ENCODE peak calls at places on chromosome 16, in nine cellular contexts. One of them, this sample, is unnamed.
A peak's percentile ranks its signal among the peaks of the same experiment; 100 is the strongest.

GRCh38 chr16:2064368-2064945 is 16.7 kb downstream of the TSC2 start:
- DNase-seq in T-helper 9 cell: no peak
- DNase-seq in effector CD4-positive, alpha-beta T cell: no peak
- DNase-seq in NB4: no peak
- DNase-seq in stimulated activated CD4-positive, alpha-beta T cell treated with anti-CD3 and anti-CD28 coated beads, Interleukin-2, amount 100 ng/mL, for 24 hours: no peak
- DNase-seq in H7: no peak
- DNase-seq in Right ventricle myocardium superior: no peak
- DNase-seq in activated T-cell treated with anti-CD3 and anti-CD28 coated beads, Interleukin-2, amount 50 U/mL, for 24 hours: no peak
- DNase-seq in psoas muscle: no peak
- DNase-seq in this sample: no peak

GRCh38 chr16:75244225-75244792 is 7.1 kb downstream of the BCAR1 start:
- DNase-seq in T-helper 9 cell: no peak
- DNase-seq in effector CD4-positive, alpha-beta T cell: no peak
- DNase-seq in NB4: peak; percentile 76
- DNase-seq in stimulated activated CD4-positive, alpha-beta T cell treated with anti-CD3 and anti-CD28 coated beads, Interleukin-2, amount 100 ng/mL, for 24 hours: no peak
- DNase-seq in H7: no peak
- DNase-seq in Right ventricle myocardium superior: peak; percentile 74
- DNase-seq in activated T-cell treated with anti-CD3 and anti-CD28 coated beads, Interleukin-2, amount 50 U/mL, for 24 hours: no peak
- DNase-seq in psoas muscle: no peak
- DNase-seq in this sample: no peak

GRCh38 chr16:58471209-58471975 is 28.6 kb upstream of the NDRG4 start:
- DNase-seq in T-helper 9 cell: no peak
- DNase-seq in effector CD4-positive, alpha-beta T cell: no peak
- DNase-seq in NB4: no peak
- DNase-seq in stimulated activated CD4-positive, alpha-beta T cell treated with anti-CD3 and anti-CD28 coated beads, Interleukin-2, amount 100 ng/mL, for 24 hours: no peak
- DNase-seq in H7: peak; percentile 69
- DNase-seq in Right ventricle myocardium superior: no peak
- DNase-seq in activated T-cell treated with anti-CD3 and anti-CD28 coated beads, Interleukin-2, amount 50 U/mL, for 24 hours: no peak
- DNase-seq in psoas muscle: no peak
- DNase-seq in this sample: no peak

GRCh38 chr16:74868501-74868900 is 93.9 kb upstream of the FA2H start:
- DNase-seq in T-helper 9 cell: no peak
- DNase-seq in effector CD4-positive, alpha-beta T cell: no peak
- DNase-seq in NB4: no peak
- DNase-seq in stimulated activated CD4-positive, alpha-beta T cell treated with anti-CD3 and anti-CD28 coated beads, Interleukin-2, amount 100 ng/mL, for 24 hours: no peak
- DNase-seq in H7: no peak
- DNase-seq in Right ventricle myocardium superior: no peak
- DNase-seq in activated T-cell treated with anti-CD3 and anti-CD28 coated beads, Interleukin-2, amount 50 U/mL, for 24 hours: no peak
- DNase-seq in psoas muscle: no peak
- DNase-seq in this sample: peak; percentile 60

GRCh38 chr16:71726491-71727319 is 2.2 kb upstream of the PHLPP2 start:
- DNase-seq in T-helper 9 cell: no peak
- DNase-seq in effector CD4-positive, alpha-beta T cell: no peak
- DNase-seq in NB4: peak; percentile 29
- DNase-seq in stimulated activated CD4-positive, alpha-beta T cell treated with anti-CD3 and anti-CD28 coated beads, Interleukin-2, amount 100 ng/mL, for 24 hours: no peak
- DNase-seq in H7: no peak
- DNase-seq in Right ventricle myocardium superior: no peak
- DNase-seq in activated T-cell treated with anti-CD3 and anti-CD28 coated beads, Interleukin-2, amount 50 U/mL, for 24 hours: no peak
- DNase-seq in psoas muscle: no peak
- DNase-seq in this sample: no peak

GRCh38 chr16:77132051-77132618 is 58.9 kb upstream of the MON1B start:
- DNase-seq in T-helper 9 cell: no peak
- DNase-seq in effector CD4-positive, alpha-beta T cell: no peak
- DNase-seq in NB4: no peak
- DNase-seq in stimulated activated CD4-positive, alpha-beta T cell treated with anti-CD3 and anti-CD28 coated beads, Interleukin-2, amount 100 ng/mL, for 24 hours: no peak
- DNase-seq in H7: no peak
- DNase-seq in Right ventricle myocardium superior: no peak
- DNase-seq in activated T-cell treated with anti-CD3 and anti-CD28 coated beads, Interleukin-2, amount 50 U/mL, for 24 hours: no peak
- DNase-seq in psoas muscle: no peak
- DNase-seq in this sample: no peak

GRCh38 chr16:67023689-67024088 is 5.3 kb upstream of the CBFB start:
- DNase-seq in T-helper 9 cell: no peak
- DNase-seq in effector CD4-positive, alpha-beta T cell: no peak
- DNase-seq in NB4: no peak
- DNase-seq in stimulated activated CD4-positive, alpha-beta T cell treated with anti-CD3 and anti-CD28 coated beads, Interleukin-2, amount 100 ng/mL, for 24 hours: no peak
- DNase-seq in H7: no peak
- DNase-seq in Right ventricle myocardium superior: no peak
- DNase-seq in activated T-cell treated with anti-CD3 and anti-CD28 coated beads, Interleukin-2, amount 50 U/mL, for 24 hours: no peak
- DNase-seq in psoas muscle: no peak
- DNase-seq in this sample: no peak

GRCh38 chr16:50509521-50510341 is 38.5 kb upstream of the NKD1 start:
- DNase-seq in T-helper 9 cell: peak; percentile 27
- DNase-seq in effector CD4-positive, alpha-beta T cell: peak; percentile 8
- DNase-seq in NB4: peak; percentile 47
- DNase-seq in stimulated activated CD4-positive, alpha-beta T cell treated with anti-CD3 and anti-CD28 coated beads, Interleukin-2, amount 100 ng/mL, for 24 hours: peak; percentile 58
- DNase-seq in H7: peak; percentile 80
- DNase-seq in Right ventricle myocardium superior: no peak
- DNase-seq in activated T-cell treated with anti-CD3 and anti-CD28 coated beads, Interleukin-2, amount 50 U/mL, for 24 hours: peak; percentile 55
- DNase-seq in psoas muscle: no peak
- DNase-seq in this sample: no peak

GRCh38 chr16:49365711-49366509 is 7.7 kb upstream of the C16orf78 start:
- DNase-seq in T-helper 9 cell: no peak
- DNase-seq in effector CD4-positive, alpha-beta T cell: no peak
- DNase-seq in NB4: no peak
- DNase-seq in stimulated activated CD4-positive, alpha-beta T cell treated with anti-CD3 and anti-CD28 coated beads, Interleukin-2, amount 100 ng/mL, for 24 hours: no peak
- DNase-seq in H7: no peak
- DNase-seq in Right ventricle myocardium superior: no peak
- DNase-seq in activated T-cell treated with anti-CD3 and anti-CD28 coated beads, Interleukin-2, amount 50 U/mL, for 24 hours: no peak
- DNase-seq in psoas muscle: no peak
- DNase-seq in this sample: no peak

GRCh38 chr16:66446737-66447136 is 19.6 kb downstream of the BEAN1 start:
- DNase-seq in T-helper 9 cell: no peak
- DNase-seq in effector CD4-positive, alpha-beta T cell: no peak
- DNase-seq in NB4: no peak
- DNase-seq in stimulated activated CD4-positive, alpha-beta T cell treated with anti-CD3 and anti-CD28 coated beads, Interleukin-2, amount 100 ng/mL, for 24 hours: no peak
- DNase-seq in H7: no peak
- DNase-seq in Right ventricle myocardium superior: no peak
- DNase-seq in activated T-cell treated with anti-CD3 and anti-CD28 coated beads, Interleukin-2, amount 50 U/mL, for 24 hours: no peak
- DNase-seq in psoas muscle: no peak
- DNase-seq in this sample: no peak

GRCh38 chr16:31184888-31185287 is 4.9 kb downstream of the FUS start:
- DNase-seq in T-helper 9 cell: no peak
- DNase-seq in effector CD4-positive, alpha-beta T cell: no peak
- DNase-seq in NB4: no peak
- DNase-seq in stimulated activated CD4-positive, alpha-beta T cell treated with anti-CD3 and anti-CD28 coated beads, Interleukin-2, amount 100 ng/mL, for 24 hours: no peak
- DNase-seq in H7: no peak
- DNase-seq in Right ventricle myocardium superior: no peak
- DNase-seq in activated T-cell treated with anti-CD3 and anti-CD28 coated beads, Interleukin-2, amount 50 U/mL, for 24 hours: no peak
- DNase-seq in psoas muscle: no peak
- DNase-seq in this sample: no peak

GRCh38 chr16:47073223-47074155 is 70.3 kb downstream of the NETO2 start:
- DNase-seq in T-helper 9 cell: no peak
- DNase-seq in effector CD4-positive, alpha-beta T cell: no peak
- DNase-seq in NB4: no peak
- DNase-seq in stimulated activated CD4-positive, alpha-beta T cell treated with anti-CD3 and anti-CD28 coated beads, Interleukin-2, amount 100 ng/mL, for 24 hours: no peak
- DNase-seq in H7: no peak
- DNase-seq in Right ventricle myocardium superior: no peak
- DNase-seq in activated T-cell treated with anti-CD3 and anti-CD28 coated beads, Interleukin-2, amount 50 U/mL, for 24 hours: no peak
- DNase-seq in psoas muscle: no peak
- DNase-seq in this sample: no peak

GRCh38 chr16:87628940-87629339 is 26.6 kb downstream of the JPH3 start:
- DNase-seq in T-helper 9 cell: no peak
- DNase-seq in effector CD4-positive, alpha-beta T cell: no peak
- DNase-seq in NB4: peak; percentile 73
- DNase-seq in stimulated activated CD4-positive, alpha-beta T cell treated with anti-CD3 and anti-CD28 coated beads, Interleukin-2, amount 100 ng/mL, for 24 hours: no peak
- DNase-seq in H7: no peak
- DNase-seq in Right ventricle myocardium superior: no peak
- DNase-seq in activated T-cell treated with anti-CD3 and anti-CD28 coated beads, Interleukin-2, amount 50 U/mL, for 24 hours: no peak
- DNase-seq in psoas muscle: peak; percentile 30
- DNase-seq in this sample: peak; percentile 50